ENCODE peak calls at places on chromosomes 12 and 14, in nine cellular contexts. One of them, this sample, is unnamed.

GRCh38 chr12:117580718-117581062 is 219.3 kb upstream of the NOS1 start:
- DNase-seq in SK-N-SH: peak; percentile 70
- DNase-seq in transverse colon: peak; percentile 16
- DNase-seq in Panc1: no peak
- DNase-seq in GM23338: peak; percentile 97
- DNase-seq in K562: peak; percentile 90
- DNase-seq in vagina: no peak
- DNase-seq in sigmoid colon: peak; percentile 61
- DNase-seq in spleen: no peak
- DNase-seq in this sample: no peak

GRCh38 chr12:121781751-121782615 is 11.5 kb downstream of the RHOF start:
- DNase-seq in transverse colon: no peak
- DNase-seq in GM23338: no peak
- DNase-seq in sigmoid colon: no peak
- DNase-seq in vagina: no peak
- DNase-seq in K562: peak; percentile 50
- DNase-seq in spleen: no peak
- DNase-seq in Panc1: no peak
- DNase-seq in SK-N-SH: no peak
- DNase-seq in this sample: no peak

GRCh38 chr14:99671230-99672224 is 12.6 kb upstream of the CYP46A1 start:
- DNase-seq in spleen: peak; percentile 40
- DNase-seq in sigmoid colon: peak; percentile 53
- DNase-seq in vagina: no peak
- DNase-seq in Panc1: no peak
- DNase-seq in K562: no peak
- DNase-seq in transverse colon: peak; percentile 46
- DNase-seq in SK-N-SH: no peak
- DNase-seq in GM23338: no peak
- DNase-seq in this sample: no peak

GRCh38 chr14:35374273-35374681 is 30.3 kb downstream of the NFKBIA start:
- DNase-seq in spleen: peak; percentile 33
- DNase-seq in Panc1: peak; percentile 50
- DNase-seq in SK-N-SH: no peak
- DNase-seq in sigmoid colon: peak; percentile 83
- DNase-seq in transverse colon: peak; percentile 54
- DNase-seq in vagina: peak; percentile 98
- DNase-seq in K562: no peak
- DNase-seq in GM23338: no peak
- DNase-seq in this sample: no peak

GRCh38 chr12:115163710-115164109 is 479.7 kb upstream of the TBX3 start:
- DNase-seq in spleen: no peak
- DNase-seq in GM23338: no peak
- DNase-seq in K562: no peak
- DNase-seq in vagina: no peak
- DNase-seq in Panc1: no peak
- DNase-seq in sigmoid colon: no peak
- DNase-seq in transverse colon: no peak
- DNase-seq in SK-N-SH: no peak
- DNase-seq in this sample: no peak

GRCh38 chr12:50581226-50582184 is 76.7 kb downstream of the DIP2B start:
- DNase-seq in transverse colon: no peak
- DNase-seq in GM23338: no peak
- DNase-seq in spleen: no peak
- DNase-seq in Panc1: no peak
- DNase-seq in vagina: no peak
- DNase-seq in sigmoid colon: no peak
- DNase-seq in SK-N-SH: no peak
- DNase-seq in K562: no peak
- DNase-seq in this sample: no peak

GRCh38 chr14:52922656-52923055 is 28.2 kb downstream of the FERMT2 start:
- DNase-seq in vagina: no peak
- DNase-seq in K562: no peak
- DNase-seq in GM23338: no peak
- DNase-seq in Panc1: no peak
- DNase-seq in spleen: no peak
- DNase-seq in SK-N-SH: no peak
- DNase-seq in transverse colon: no peak
- DNase-seq in sigmoid colon: no peak
- DNase-seq in this sample: no peak

GRCh38 chr12:79685068-79685467 is 5.7 kb downstream of the PAWR start:
- DNase-seq in GM23338: no peak
- DNase-seq in K562: no peak
- DNase-seq in sigmoid colon: no peak
- DNase-seq in transverse colon: no peak
- DNase-seq in spleen: no peak
- DNase-seq in Panc1: no peak
- DNase-seq in vagina: no peak
- DNase-seq in SK-N-SH: no peak
- DNase-seq in this sample: no peak

GRCh38 chr14:23071244-23071974 is 14.1 kb upstream of the CDH24 start:
- DNase-seq in K562: peak; percentile 78
- DNase-seq in SK-N-SH: peak; percentile 88
- DNase-seq in spleen: peak; percentile 92
- DNase-seq in Panc1: no peak
- DNase-seq in GM23338: peak; percentile 95
- DNase-seq in transverse colon: peak; percentile 85
- DNase-seq in vagina: peak; percentile 96
- DNase-seq in sigmoid colon: peak; percentile 95
- DNase-seq in this sample: peak; percentile 81

GRCh38 chr12:67161322-67161918 is 107.7 kb upstream of the CAND1 start:
- DNase-seq in GM23338: peak; percentile 76
- DNase-seq in K562: peak; percentile 18
- DNase-seq in SK-N-SH: peak; percentile 11
- DNase-seq in spleen: no peak
- DNase-seq in vagina: no peak
- DNase-seq in Panc1: peak; percentile 20
- DNase-seq in transverse colon: peak; percentile 39
- DNase-seq in sigmoid colon: no peak
- DNase-seq in this sample: no peak

GRCh38 chr12:75315518-75315917 is 14.6 kb downstream of the CAPS2 start:
- DNase-seq in vagina: no peak
- DNase-seq in transverse colon: no peak
- DNase-seq in Panc1: no peak
- DNase-seq in sigmoid colon: no peak
- DNase-seq in GM23338: no peak
- DNase-seq in SK-N-SH: no peak
- DNase-seq in spleen: no peak
- DNase-seq in K562: no peak
- DNase-seq in this sample: no peak

GRCh38 chr12:111773801-111774551 is 7.2 kb downstream of the ALDH2 start:
- DNase-seq in vagina: peak; percentile 95
- DNase-seq in GM23338: no peak
- DNase-seq in K562: no peak
- DNase-seq in Panc1: no peak
- DNase-seq in sigmoid colon: peak; percentile 94
- DNase-seq in SK-N-SH: no peak
- DNase-seq in spleen: no peak
- DNase-seq in transverse colon: peak; percentile 85
- DNase-seq in this sample: peak; percentile 69

GRCh38 chr12:15580431-15580830 is 208.8 kb downstream of the EPS8 start:
- DNase-seq in Panc1: no peak
- DNase-seq in K562: no peak
- DNase-seq in spleen: no peak
- DNase-seq in GM23338: no peak
- DNase-seq in sigmoid colon: no peak
- DNase-seq in vagina: no peak
- DNase-seq in transverse colon: peak; percentile 35
- DNase-seq in SK-N-SH: no peak
- DNase-seq in this sample: no peak

GRCh38 chr14:70652871-70653270 is 11.2 kb downstream of the TTC9 start:
- DNase-seq in SK-N-SH: no peak
- DNase-seq in K562: no peak
- DNase-seq in Panc1: no peak
- DNase-seq in transverse colon: no peak
- DNase-seq in sigmoid colon: no peak
- DNase-seq in spleen: no peak
- DNase-seq in vagina: no peak
- DNase-seq in GM23338: no peak
- DNase-seq in this sample: no peak

GRCh38 chr12:16473610-16474326 is 126.3 kb downstream of the MGST1 start:
- DNase-seq in Panc1: no peak
- DNase-seq in transverse colon: no peak
- DNase-seq in GM23338: no peak
- DNase-seq in SK-N-SH: no peak
- DNase-seq in K562: no peak
- DNase-seq in spleen: no peak
- DNase-seq in sigmoid colon: no peak
- DNase-seq in vagina: no peak
- DNase-seq in this sample: no peak

DNA sequence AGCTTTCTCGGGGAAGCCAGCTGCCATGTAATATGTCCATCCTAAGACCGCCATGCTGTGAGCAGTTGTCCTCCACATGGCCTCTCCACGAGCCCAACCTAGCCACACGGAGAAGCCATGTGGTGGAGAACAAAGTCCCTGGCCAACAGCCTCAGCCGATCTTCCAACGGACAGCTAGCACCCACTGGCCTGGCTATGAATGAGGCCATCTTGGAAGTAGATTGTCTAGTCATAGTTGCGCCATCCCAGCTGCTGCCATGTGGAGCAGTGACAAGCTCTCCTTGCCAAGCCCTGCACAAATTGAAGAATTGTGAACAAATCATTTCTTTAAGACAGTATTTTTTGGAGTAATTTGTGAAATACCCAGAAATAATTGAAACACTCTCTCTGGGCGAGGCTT is 49.3 kb upstream of the USP44 start:
- DNase-seq in spleen: no peak
- DNase-seq in SK-N-SH: no peak
- DNase-seq in sigmoid colon: no peak
- DNase-seq in GM23338: no peak
- DNase-seq in Panc1: no peak
- DNase-seq in K562: no peak
- DNase-seq in vagina: no peak
- DNase-seq in transverse colon: no peak
- DNase-seq in this sample: no peak
- TF ChIP-seq POLR2AphosphoS5 in spleen: no peak
- TF ChIP-seq POLR2AphosphoS5 in SK-N-SH: no peak
- TF ChIP-seq POLR2AphosphoS5 in sigmoid colon: no peak
- TF ChIP-seq POLR2AphosphoS5 in GM23338: no peak
- TF ChIP-seq POLR2AphosphoS5 in Panc1: no peak
- TF ChIP-seq POLR2AphosphoS5 in K562: no peak
- TF ChIP-seq POLR2AphosphoS5 in vagina: no peak
- TF ChIP-seq POLR2AphosphoS5 in transverse colon: no peak
- TF ChIP-seq POLR2AphosphoS5 in this sample: no peak

GRCh38 chr12:12054993-12055392 is 15.7 kb upstream of the BCL2L14 start:
- DNase-seq in SK-N-SH: no peak
- DNase-seq in sigmoid colon: no peak
- DNase-seq in vagina: no peak
- DNase-seq in K562: no peak
- DNase-seq in GM23338: no peak
- DNase-seq in spleen: no peak
- DNase-seq in Panc1: no peak
- DNase-seq in transverse colon: no peak
- DNase-seq in this sample: no peak

GRCh38 chr12:12048714-12049113 is 22.0 kb upstream of the BCL2L14 start:
- DNase-seq in Panc1: no peak
- DNase-seq in transverse colon: no peak
- DNase-seq in sigmoid colon: no peak
- DNase-seq in GM23338: no peak
- DNase-seq in SK-N-SH: no peak
- DNase-seq in vagina: no peak
- DNase-seq in spleen: no peak
- DNase-seq in K562: no peak
- DNase-seq in this sample: no peak

GRCh38 chr12:12048266-12048665 is 22.5 kb upstream of the BCL2L14 start:
- DNase-seq in sigmoid colon: no peak
- DNase-seq in spleen: no peak
- DNase-seq in GM23338: no peak
- DNase-seq in vagina: no peak
- DNase-seq in SK-N-SH: no peak
- DNase-seq in Panc1: no peak
- DNase-seq in K562: no peak
- DNase-seq in transverse colon: no peak
- DNase-seq in this sample: no peak

GRCh38 chr12:12047682-12048081 is 23.1 kb upstream of the BCL2L14 start:
- DNase-seq in GM23338: no peak
- DNase-seq in spleen: no peak
- DNase-seq in sigmoid colon: no peak
- DNase-seq in SK-N-SH: no peak
- DNase-seq in K562: no peak
- DNase-seq in Panc1: no peak
- DNase-seq in transverse colon: no peak
- DNase-seq in vagina: no peak
- DNase-seq in this sample: no peak

GRCh38 chr12:12051668-12052067 is 19.1 kb upstream of the BCL2L14 start:
- DNase-seq in SK-N-SH: no peak
- DNase-seq in Panc1: no peak
- DNase-seq in sigmoid colon: no peak
- DNase-seq in GM23338: no peak
- DNase-seq in K562: no peak
- DNase-seq in spleen: no peak
- DNase-seq in vagina: no peak
- DNase-seq in transverse colon: no peak
- DNase-seq in this sample: no peak
- H3K4me3 ChIP-seq in SK-N-SH: no peak overlapping the region
- H3K4me3 ChIP-seq in Panc1: no peak overlapping the region
- H3K4me3 ChIP-seq in sigmoid colon: no peak overlapping the region
- H3K4me3 ChIP-seq in GM23338: no peak overlapping the region
- H3K4me3 ChIP-seq in K562: no peak overlapping the region
- H3K4me3 ChIP-seq in spleen: no peak overlapping the region
- H3K4me3 ChIP-seq in vagina: no peak overlapping the region
- H3K4me3 ChIP-seq in transverse colon: no peak overlapping the region
- H3K4me3 ChIP-seq in this sample: no peak overlapping the region

GRCh38 chr14:59347511-59347900 is 117.7 kb downstream of the GPR135 start:
- DNase-seq in Panc1: no peak
- DNase-seq in sigmoid colon: no peak
- DNase-seq in SK-N-SH: no peak
- DNase-seq in GM23338: no peak
- DNase-seq in transverse colon: no peak
- DNase-seq in spleen: no peak
- DNase-seq in vagina: no peak
- DNase-seq in K562: no peak
- DNase-seq in this sample: no peak
- H3K27ac ChIP-seq in Panc1: no peak overlapping the region
- H3K27ac ChIP-seq in sigmoid colon: peak overlapping the region; percentile 72
- H3K27ac ChIP-seq in SK-N-SH: peak overlapping the region; percentile 29
- H3K27ac ChIP-seq in GM23338: no peak overlapping the region
- H3K27ac ChIP-seq in transverse colon: peak overlapping the region; percentile 75
- H3K27ac ChIP-seq in spleen: peak overlapping the region; percentile 32
- H3K27ac ChIP-seq in vagina: peak overlapping the region; percentile 70
- H3K27ac ChIP-seq in K562: no peak overlapping the region
- H3K27ac ChIP-seq in this sample: peak overlapping the region; percentile 56

DNA sequence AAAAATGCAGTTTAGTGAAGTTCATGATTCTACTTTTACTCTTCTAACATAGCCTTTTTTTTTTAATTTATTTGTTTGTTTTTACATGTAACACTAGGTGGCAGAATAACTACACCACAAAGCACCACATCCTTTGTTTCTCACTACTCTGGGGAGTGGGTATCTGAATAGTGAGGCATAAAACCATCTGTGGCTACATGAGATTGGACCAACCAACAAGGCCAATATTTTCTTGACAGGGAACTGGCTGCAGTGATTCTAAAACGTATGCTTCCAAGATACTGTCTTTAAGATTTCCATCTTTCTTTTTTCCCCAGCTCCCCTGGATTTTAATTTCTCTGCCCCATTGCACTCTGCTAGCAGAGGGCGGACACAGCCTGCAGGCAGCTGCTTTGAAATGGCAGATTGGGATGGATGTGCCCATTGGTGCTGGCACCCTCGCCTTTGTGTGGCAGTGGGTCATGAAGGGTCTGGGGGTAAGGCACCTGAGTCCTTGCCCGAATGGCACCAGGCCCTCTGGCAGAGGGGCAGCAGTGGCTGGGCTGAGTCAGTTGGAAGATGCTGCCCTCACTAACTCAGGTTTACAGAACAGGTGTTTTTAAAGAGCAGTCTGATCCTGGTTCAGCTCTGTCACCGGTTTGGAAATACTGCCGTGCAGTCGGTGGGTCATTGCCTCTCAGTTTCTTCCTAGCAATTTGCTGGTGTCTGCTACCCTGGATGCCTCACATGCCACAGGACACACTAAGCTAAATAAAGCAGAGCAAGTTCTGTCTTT is 429.1 kb downstream of the RAD51B start:
- DNase-seq in transverse colon: no peak
- DNase-seq in Panc1: no peak
- DNase-seq in spleen: peak; percentile 79
- DNase-seq in sigmoid colon: peak; percentile 77
- DNase-seq in K562: no peak
- DNase-seq in GM23338: peak; percentile 79
- DNase-seq in SK-N-SH: peak; percentile 64
- DNase-seq in vagina: no peak
- DNase-seq in this sample: no peak
- TF ChIP-seq POLR2AphosphoS5 in transverse colon: no peak
- TF ChIP-seq POLR2AphosphoS5 in Panc1: no peak
- TF ChIP-seq POLR2AphosphoS5 in spleen: peak; percentile 17
- TF ChIP-seq POLR2AphosphoS5 in sigmoid colon: no peak
- TF ChIP-seq POLR2AphosphoS5 in K562: no peak
- TF ChIP-seq POLR2AphosphoS5 in GM23338: no peak
- TF ChIP-seq POLR2AphosphoS5 in SK-N-SH: no peak
- TF ChIP-seq POLR2AphosphoS5 in vagina: peak; percentile 59
- TF ChIP-seq POLR2AphosphoS5 in this sample: no peak

This sample was measured in breast epithelium.